ENCODE peak calls at places on chromosomes 12 and 14, in four cellular contexts. One of them, this sample, is unnamed.

GRCh38 chr14:21068521-21069387 is 1.4 kb upstream of the ARHGEF40 start:
- DNase-seq in colonic mucosa: peak; percentile 73
- DNase-seq in stomach: peak; percentile 63
- DNase-seq in neuronal stem cell: peak; percentile 61
- DNase-seq in this sample: peak; percentile 69

GRCh38 chr12:49264466-49264872 is 413 bp upstream of the TUBA1C start:
- DNase-seq in stomach: peak; percentile 55
- DNase-seq in neuronal stem cell: no peak
- DNase-seq in colonic mucosa: no peak
- DNase-seq in this sample: no peak

GRCh38 chr12:45338272-45338671 is 122.4 kb downstream of the ANO6 start:
- DNase-seq in stomach: no peak
- DNase-seq in neuronal stem cell: no peak
- DNase-seq in colonic mucosa: no peak
- DNase-seq in this sample: no peak

GRCh38 chr12:109921982-109922381 is 21.9 kb downstream of the TCHP start:
- DNase-seq in stomach: no peak
- DNase-seq in colonic mucosa: no peak
- DNase-seq in neuronal stem cell: no peak
- DNase-seq in this sample: no peak

GRCh38 chr12:97650242-97650641 is 187.6 kb downstream of the RMST start:
- DNase-seq in stomach: no peak
- DNase-seq in neuronal stem cell: no peak
- DNase-seq in colonic mucosa: no peak
- DNase-seq in this sample: no peak

GRCh38 chr12:130344529-130344928 is 6.8 kb downstream of the PIWIL1 start:
- DNase-seq in neuronal stem cell: no peak
- DNase-seq in colonic mucosa: no peak
- DNase-seq in stomach: no peak
- DNase-seq in this sample: no peak

GRCh38 chr12:11130999-11131398 is 3.4 kb downstream of the TAS2R30 start:
- DNase-seq in colonic mucosa: no peak
- DNase-seq in stomach: no peak
- DNase-seq in neuronal stem cell: no peak
- DNase-seq in this sample: no peak

GRCh38 chr12:104929368-104929767 is 28.7 kb downstream of the SLC41A2 start:
- DNase-seq in stomach: no peak
- DNase-seq in neuronal stem cell: no peak
- DNase-seq in colonic mucosa: no peak
- DNase-seq in this sample: no peak

GRCh38 chr12:98544741-98545140 is 29.4 kb downstream of the TMPO start:
- DNase-seq in colonic mucosa: no peak
- DNase-seq in stomach: no peak
- DNase-seq in neuronal stem cell: no peak
- DNase-seq in this sample: no peak

GRCh38 chr12:62978768-62979167 is 43.8 kb upstream of the PPM1H start:
- DNase-seq in stomach: no peak
- DNase-seq in colonic mucosa: no peak
- DNase-seq in neuronal stem cell: no peak
- DNase-seq in this sample: no peak

GRCh38 chr12:123139926-123140674 is 10.8 kb downstream of the PITPNM2 start:
- DNase-seq in neuronal stem cell: no peak
- DNase-seq in colonic mucosa: peak; percentile 75
- DNase-seq in stomach: no peak
- DNase-seq in this sample: no peak

GRCh38 chr14:22837059-22837749 is 819 bp downstream of the MMP14 start:
- DNase-seq in neuronal stem cell: no peak
- DNase-seq in stomach: peak; percentile 71
- DNase-seq in colonic mucosa: peak; percentile 65
- DNase-seq in this sample: no peak

GRCh38 chr12:42469355-42470006 is 120.1 kb downstream of the PRICKLE1 start:
- DNase-seq in colonic mucosa: no peak
- DNase-seq in neuronal stem cell: no peak
- DNase-seq in stomach: no peak
- DNase-seq in this sample: no peak

GRCh38 chr12:82525616-82526015 is 161.1 kb upstream of the TMTC2 start:
- DNase-seq in neuronal stem cell: no peak
- DNase-seq in stomach: no peak
- DNase-seq in colonic mucosa: no peak
- DNase-seq in this sample: no peak

GRCh38 chr14:93223565-93223964 is 16.5 kb downstream of the UBR7 start:
- DNase-seq in colonic mucosa: no peak
- DNase-seq in stomach: no peak
- DNase-seq in neuronal stem cell: no peak
- DNase-seq in this sample: no peak

GRCh38 chr12:119547016-119547415 is 46.6 kb upstream of the TMEM233 start:
- DNase-seq in colonic mucosa: no peak
- DNase-seq in stomach: no peak
- DNase-seq in neuronal stem cell: no peak
- DNase-seq in this sample: no peak

DNA sequence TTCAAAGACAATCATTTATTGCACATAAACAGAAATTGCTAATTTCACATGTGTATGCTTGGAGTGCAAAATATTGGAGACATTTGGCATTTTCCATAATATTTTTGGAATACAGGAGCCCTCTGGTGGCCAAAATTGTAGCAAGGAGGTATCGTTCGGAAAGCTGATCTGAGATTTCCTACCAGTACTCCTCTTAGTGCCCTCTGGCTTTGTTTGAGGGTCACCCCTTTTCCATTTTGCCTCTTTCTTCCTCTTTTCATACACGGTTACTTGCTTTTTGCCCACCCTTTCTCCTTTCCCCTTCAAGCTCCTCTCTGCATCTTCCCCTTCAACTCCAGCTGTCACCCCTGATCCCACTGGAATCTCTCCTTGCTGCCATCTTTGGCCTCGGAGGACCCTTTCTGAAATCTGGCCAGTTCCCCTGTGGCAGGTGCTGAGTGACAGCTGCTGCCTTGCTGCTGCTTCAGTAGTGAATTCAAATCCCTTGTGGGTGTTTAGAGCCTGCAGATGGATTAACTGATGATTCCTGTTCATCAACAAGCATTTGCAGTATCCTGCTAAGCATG is 164.6 kb upstream of the PARP11 start:
- DNase-seq in neuronal stem cell: no peak
- DNase-seq in stomach: peak; percentile 35
- DNase-seq in colonic mucosa: peak; percentile 79
- DNase-seq in this sample: peak; percentile 54
- H3K27ac ChIP-seq in neuronal stem cell: no peak overlapping the region
- H3K27ac ChIP-seq in stomach: no peak overlapping the region
- H3K27ac ChIP-seq in colonic mucosa: peak overlapping the region; percentile 52
- H3K27ac ChIP-seq in this sample: no peak overlapping the region

DNA sequence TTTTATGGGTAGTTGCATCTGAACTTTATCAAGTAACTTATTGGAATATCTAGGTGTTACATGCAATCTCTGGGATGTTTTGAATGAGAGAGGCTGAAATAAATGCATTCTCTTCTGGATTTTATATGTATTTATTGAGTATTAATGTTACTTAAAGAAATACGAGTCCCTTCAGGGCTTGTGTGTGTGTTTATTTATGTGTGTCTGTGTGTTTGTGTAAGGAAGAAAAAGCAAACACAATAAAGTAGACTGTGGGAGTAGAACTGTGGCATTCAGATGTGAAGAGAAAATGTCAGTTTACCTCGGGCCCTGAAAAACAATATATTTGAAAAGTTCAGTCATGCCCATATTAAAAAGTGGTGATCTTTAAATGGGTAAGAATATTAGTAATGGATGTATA is 250.5 kb downstream of the RPL10L start:
- DNase-seq in stomach: no peak
- DNase-seq in neuronal stem cell: no peak
- DNase-seq in colonic mucosa: no peak
- DNase-seq in this sample: no peak
- H3K27ac ChIP-seq in stomach: no peak overlapping the region
- H3K27ac ChIP-seq in neuronal stem cell: no peak overlapping the region
- H3K27ac ChIP-seq in colonic mucosa: no peak overlapping the region
- H3K27ac ChIP-seq in this sample: no peak overlapping the region

GRCh38 chr12:46354111-46354798 is 18.3 kb downstream of the SLC38A2 start:
- DNase-seq in stomach: no peak
- DNase-seq in neuronal stem cell: no peak
- DNase-seq in colonic mucosa: no peak
- DNase-seq in this sample: no peak
- H3K27ac ChIP-seq in stomach: no peak overlapping the region
- H3K27ac ChIP-seq in neuronal stem cell: no peak overlapping the region
- H3K27ac ChIP-seq in colonic mucosa: no peak overlapping the region
- H3K27ac ChIP-seq in this sample: no peak overlapping the region

GRCh38 chr12:79114896-79115295 is 250.3 kb downstream of the SYT1 start:
- DNase-seq in colonic mucosa: no peak
- DNase-seq in neuronal stem cell: no peak
- DNase-seq in stomach: no peak
- DNase-seq in this sample: no peak
- H3K27ac ChIP-seq in colonic mucosa: no peak overlapping the region
- H3K27ac ChIP-seq in neuronal stem cell: no peak overlapping the region
- H3K27ac ChIP-seq in stomach: no peak overlapping the region
- H3K27ac ChIP-seq in this sample: no peak overlapping the region

DNA sequence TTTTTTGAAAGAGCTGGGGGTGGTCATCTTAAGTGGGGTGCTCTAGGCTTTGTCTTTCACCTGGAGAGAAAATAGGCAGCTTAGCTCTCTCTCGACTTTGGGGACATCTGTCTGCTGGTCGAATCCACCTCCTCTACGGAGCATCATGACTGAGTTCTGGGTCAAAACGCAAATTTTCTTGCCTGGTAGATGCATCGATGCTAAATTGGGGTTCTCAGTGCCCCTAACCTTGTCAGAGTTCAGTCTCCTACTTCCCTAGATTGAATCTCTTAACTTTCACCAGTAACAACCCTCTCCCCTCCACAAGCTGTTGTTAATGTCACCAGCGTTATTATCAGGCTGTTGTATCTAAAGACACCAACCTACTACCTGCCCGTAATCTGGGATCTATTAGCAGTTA is 682 bp downstream of the FLRT2 start:
- DNase-seq in colonic mucosa: no peak
- DNase-seq in neuronal stem cell: peak; percentile 6
- DNase-seq in stomach: no peak
- DNase-seq in this sample: no peak
- H3K27ac ChIP-seq in colonic mucosa: no peak overlapping the region
- H3K27ac ChIP-seq in neuronal stem cell: no peak overlapping the region
- H3K27ac ChIP-seq in stomach: peak overlapping the region; percentile 11
- H3K27ac ChIP-seq in this sample: no peak overlapping the region

GRCh38 chr12:74780458-74781241 is 243.0 kb downstream of the ATXN7L3B start:
- DNase-seq in neuronal stem cell: no peak
- DNase-seq in stomach: no peak
- DNase-seq in colonic mucosa: no peak
- DNase-seq in this sample: no peak
- H3K27ac ChIP-seq in neuronal stem cell: no peak overlapping the region
- H3K27ac ChIP-seq in stomach: no peak overlapping the region
- H3K27ac ChIP-seq in colonic mucosa: no peak overlapping the region
- H3K27ac ChIP-seq in this sample: no peak overlapping the region